ENCODE peak calls at places on chromosomes 6 and 20, in eight cellular contexts. K is heart left ventricle, S is AG09309, B is HFF-Myc, N is adrenal gland, D is stomach, Q is left ventricle myocardium inferior, I is NB4. L is an unnamed sample.

GRCh38 chr6:119182875-119183274 is 104.4 kb upstream of the FAM184A start:
- DNase-seq in K (no peak), S (no peak), B (no peak), N (no peak), D (no peak), Q (no peak), I (no peak), L (no peak)

GRCh38 chr20:61886721-61887658 is 178.7 kb downstream of the TAF4 start:
- DNase-seq in K (peak; percentile 60), S (no peak), B (no peak), N (peak; percentile 36), D (no peak), Q (no peak), I (peak; percentile 68), L (no peak)

GRCh38 chr20:9235518-9235917 is 166.6 kb downstream of the PLCB4 start:
- DNase-seq in K (no peak), S (peak; percentile 79), B (peak; percentile 80), N (no peak), D (no peak), Q (no peak), I (no peak), L (no peak)

GRCh38 chr6:107604549-107604948 is 114.6 kb downstream of the SOBP start:
- DNase-seq in K (no peak), S (no peak), B (no peak), N (no peak), D (no peak), Q (no peak), I (no peak), L (no peak)

GRCh38 chr6:9139762-9140161 is 704.4 kb upstream of the SLC35B3 start:
- DNase-seq in K (no peak), S (peak; percentile 61), B (peak; percentile 37), N (peak; percentile 59), D (no peak), Q (no peak), I (no peak), L (no peak)

GRCh38 chr6:21808045-21808470 is 214.5 kb downstream of the SOX4 start:
- DNase-seq in K (no peak), S (no peak), B (no peak), N (no peak), D (no peak), Q (peak; percentile 22), I (no peak), L (no peak)

GRCh38 chr20:43305749-43306148 is 116.0 kb upstream of the PTPRT start:
- DNase-seq in K (no peak), S (no peak), B (no peak), N (no peak), D (no peak), Q (no peak), I (no peak), L (no peak)

GRCh38 chr6:90790696-90791095 is 203.8 kb upstream of the MAP3K7 start:
- DNase-seq in K (no peak), S (peak; percentile 17), B (peak; percentile 1), N (no peak), D (no peak), Q (no peak), I (no peak), L (peak; percentile 70)

GRCh38 chr6:140437619-140438345 is 1063.3 kb upstream of the CITED2 start:
- DNase-seq in K (no peak), S (no peak), B (no peak), N (no peak), D (no peak), Q (no peak), I (no peak), L (no peak)

GRCh38 chr6:148934534-148934933 is 187.7 kb downstream of the UST start:
- DNase-seq in K (no peak), S (no peak), B (no peak), N (peak; percentile 62), D (no peak), Q (peak; percentile 28), I (no peak), L (no peak)

GRCh38 chr6:44278774-44279697 is 8.8 kb downstream of the TMEM151B start:
- DNase-seq in K (no peak), S (no peak), B (no peak), N (no peak), D (no peak), Q (no peak), I (no peak), L (no peak)

GRCh38 chr20:45313943-45314342 is 5.8 kb upstream of the MATN4 start:
- DNase-seq in K (no peak), S (no peak), B (no peak), N (no peak), D (no peak), Q (no peak), I (no peak), L (no peak)

GRCh38 chr20:34475979-34476736 is 40.1 kb upstream of the DYNLRB1 start:
- DNase-seq in K (peak; percentile 73), S (no peak), B (no peak), N (peak; percentile 69), D (peak; percentile 65), Q (peak; percentile 50), I (no peak), L (no peak)

GRCh38 chr20:39853664-39854063 is 835.4 kb downstream of the MAFB start:
- DNase-seq in K (no peak), S (no peak), B (peak; percentile 26), N (no peak), D (no peak), Q (no peak), I (no peak), L (no peak)

GRCh38 chr6:106089981-106090380 is 3.8 kb downstream of the PRDM1 start:
- DNase-seq in K (no peak), S (peak; percentile 43), B (no peak), N (no peak), D (no peak), Q (no peak), I (peak; percentile 71), L (no peak)

GRCh38 chr6:133432021-133432989 is 191.1 kb downstream of the EYA4 start:
- DNase-seq in K (no peak), S (no peak), B (no peak), N (no peak), D (no peak), Q (no peak), I (no peak), L (no peak)

GRCh38 chr20:50336631-50337030 is 146.0 kb downstream of the CEBPB start:
- DNase-seq in K (no peak), S (no peak), B (no peak), N (no peak), D (no peak), Q (no peak), I (no peak), L (no peak)

GRCh38 chr6:97195117-97195516 is 87.9 kb downstream of the MMS22L start:
- DNase-seq in K (no peak), S (no peak), B (no peak), N (no peak), D (no peak), Q (no peak), I (no peak), L (no peak)

GRCh38 chr6:22071655-22072054 is 225.2 kb downstream of the PRL start:
- DNase-seq in K (no peak), S (no peak), B (peak; percentile 22), N (peak; percentile 28), D (no peak), Q (peak; percentile 25), I (no peak), L (peak; percentile 28)

GRCh38 chr6:139728879-139729278 is 354.4 kb upstream of the CITED2 start:
- DNase-seq in K (no peak), S (no peak), B (no peak), N (no peak), D (no peak), Q (no peak), I (no peak), L (no peak)

GRCh38 chr20:37096415-37097039 is 730 bp upstream of the RBL1 start:
- DNase-seq in K (no peak), S (no peak), B (no peak), N (no peak), D (no peak), Q (no peak), I (peak; percentile 56), L (no peak)
- H3K4me3 ChIP-seq in K (peak overlapping the region; percentile 80), S (no peak overlapping the region), B (peak overlapping the region; percentile 55), N (no peak overlapping the region), D (peak overlapping the region; percentile 98), Q (peak overlapping the region; percentile 94), I (peak overlapping the region; percentile 99), L (peak overlapping the region; percentile 85)

DNA sequence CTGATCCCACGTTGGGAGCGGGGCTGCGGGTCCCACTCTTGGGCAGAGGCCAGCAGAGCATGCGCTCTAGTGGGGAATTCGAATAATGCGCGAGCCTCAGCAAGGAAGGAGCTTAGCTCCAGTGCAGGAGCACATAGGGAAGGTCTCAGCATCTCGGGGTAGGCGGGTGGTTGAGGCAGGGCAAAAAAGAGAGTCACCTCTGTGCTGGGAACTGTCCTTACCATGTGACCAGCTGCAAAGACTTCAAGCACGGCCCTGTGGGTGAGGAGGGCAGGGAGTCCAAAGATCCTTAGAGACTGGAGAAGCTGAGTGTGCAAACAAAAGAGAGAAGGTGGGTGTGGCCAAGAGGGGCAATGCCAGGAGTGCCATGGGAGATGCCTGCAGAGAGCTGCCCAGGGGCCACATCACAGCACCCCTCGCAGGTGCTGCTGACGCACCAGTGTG is 79.2 kb upstream of the CD93 start:
- DNase-seq in K (no peak), S (no peak), B (no peak), N (no peak), D (peak; percentile 23), Q (no peak), I (no peak), L (no peak)
- TF ChIP-seq CTCF in K (no peak), S (no peak), B (no peak), N (no peak), D (no peak), Q (no peak), I (peak; percentile 45), L (no peak)

DNA sequence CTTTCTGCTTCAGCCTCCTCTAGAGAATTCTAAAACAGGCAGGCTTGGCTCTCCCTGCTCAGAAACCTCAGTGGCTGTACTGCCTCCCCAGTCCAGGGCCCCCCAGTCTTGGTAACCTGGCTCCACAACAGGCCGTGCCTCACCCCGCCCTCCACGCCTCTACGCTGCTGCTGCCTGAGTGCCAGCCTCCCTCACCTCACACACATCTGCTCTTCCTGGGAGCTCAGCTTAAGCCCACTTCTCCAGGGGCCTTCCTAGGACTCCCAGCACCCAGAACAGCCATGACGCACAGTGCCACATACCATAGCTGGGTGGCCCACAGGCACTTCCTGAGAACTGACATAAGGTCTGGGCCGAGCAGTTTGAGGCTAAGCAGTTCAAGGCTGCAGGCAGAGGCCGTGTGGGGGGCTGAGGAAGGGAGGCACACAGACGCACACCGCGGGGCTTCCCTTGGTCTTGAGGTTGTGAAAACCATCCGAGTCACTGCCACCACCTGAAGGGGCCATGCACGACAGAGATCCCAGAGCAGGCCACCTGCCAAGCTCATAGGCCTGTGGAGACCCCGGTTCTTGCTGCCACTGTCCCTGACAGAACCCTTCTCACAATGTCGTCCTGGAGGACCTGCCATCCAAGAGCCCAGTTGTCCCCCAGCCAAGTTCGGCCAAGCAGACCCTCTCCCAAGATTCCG is 42.6 kb downstream of the DSTN start:
- DNase-seq in K (peak; percentile 65), S (peak; percentile 41), B (no peak), N (peak; percentile 61), D (no peak), Q (no peak), I (peak; percentile 71), L (peak; percentile 60)
- H3K4me3 ChIP-seq in K (no peak overlapping the region), S (no peak overlapping the region), B (no peak overlapping the region), N (no peak overlapping the region), D (no peak overlapping the region), Q (no peak overlapping the region), I (no peak overlapping the region), L (no peak overlapping the region)

DNA sequence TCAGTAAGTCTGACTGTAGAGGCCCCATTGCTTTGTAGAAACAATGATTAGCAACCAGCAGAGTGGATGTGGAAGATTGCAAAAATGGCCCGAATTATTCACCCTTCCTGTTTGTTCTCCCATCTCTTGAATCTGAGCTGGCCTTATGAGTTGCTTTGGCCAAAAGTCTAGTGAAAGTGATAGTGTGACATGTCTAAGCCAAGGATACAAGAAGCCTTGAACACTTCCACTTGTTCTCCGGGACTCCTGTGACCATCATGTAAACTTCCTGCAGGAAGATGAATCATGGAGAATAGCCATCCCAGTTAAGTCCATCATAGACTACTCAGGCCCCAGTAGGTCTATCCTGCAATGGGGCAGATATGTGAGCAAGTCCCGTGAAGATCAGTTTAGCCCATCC is 252.0 kb upstream of the JAG1 start:
- DNase-seq in K (no peak), S (no peak), B (no peak), N (no peak), D (no peak), Q (no peak), I (no peak), L (no peak)
- TF ChIP-seq CTCF in K (no peak), S (no peak), B (no peak), N (no peak), D (no peak), Q (no peak), I (no peak), L (no peak)

L was measured in AG04449.